ENCODE peak calls at places on chromosomes 6 and 20, in six cellular contexts. T is left ventricle myocardium inferior, C is Peyer's patch, J is colonic mucosa, H is breast epithelium, M is hepatocyte. O is an unnamed sample. For H3K27me3, the result is how much of the 10 kb centered on the place peaks cover.

GRCh38 chr20:62701161-62702007 is 7.3 kb upstream of the NTSR1 start:
- DNase-seq in C (no peak), T (no peak), M (no peak), J (no peak), H (no peak), O (no peak)

GRCh38 chr20:57959589-57959988 is 249.8 kb upstream of the PMEPA1 start:
- DNase-seq in C (no peak), J (no peak), H (no peak), T (no peak), M (no peak), O (no peak)

GRCh38 chr20:64107736-64108457 is 532 bp upstream of the NPBWR2 start:
- DNase-seq in T (peak), J (no peak), H (no peak), M (no peak), C (no peak), O (peak)

GRCh38 chr6:41642960-41643898 is 5.0 kb downstream of the MDFI start:
- DNase-seq in M (no peak), J (no peak), H (no peak), C (peak), T (no peak), O (no peak)

GRCh38 chr20:8305449-8305978 is 173.4 kb downstream of the PLCB1 start:
- DNase-seq in M (peak), J (peak), H (no peak), T (peak), C (peak), O (peak)

GRCh38 chr6:75196051-75196743 is 9.7 kb downstream of the COL12A1 start:
- DNase-seq in J (no peak), H (no peak), T (no peak), M (no peak), C (no peak), O (no peak)

GRCh38 chr6:43076093-43076927 is at the start of gene PTK7:
- DNase-seq in J (peak), M (peak), C (peak), T (peak), H (peak), O (peak)

GRCh38 chr20:2610941-2611720 is 41.3 kb upstream of the NOP56 start:
- DNase-seq in C (no peak), H (no peak), M (no peak), J (no peak), T (no peak), O (no peak)

GRCh38 chr6:27582928-27583725 is 110.2 kb upstream of the ZNF184 start:
- DNase-seq in H (no peak), J (peak), C (no peak), T (no peak), M (peak), O (peak)

GRCh38 chr6:163415620-163416379 is 1.3 kb downstream of the QKI start:
- DNase-seq in C (no peak), T (peak), J (no peak), M (peak), H (no peak), O (no peak)

GRCh38 chr6:6474170-6474920 is 114.2 kb upstream of the LY86 start:
- DNase-seq in J (no peak), T (peak), H (no peak), M (no peak), C (no peak), O (no peak)

GRCh38 chr20:32779500-32780215 is 17.5 kb downstream of the DNMT3B start:
- DNase-seq in C (no peak), M (no peak), J (no peak), T (no peak), H (no peak), O (peak)

GRCh38 chr6:137870744-137871247 is 3.7 kb downstream of the TNFAIP3 start:
- DNase-seq in M (no peak), H (no peak), J (no peak), C (no peak), T (no peak), O (no peak)

GRCh38 chr6:73248192-73248898 is 14.7 kb downstream of the KHDC1 start:
- DNase-seq in J (no peak), T (no peak), H (no peak), M (no peak), C (no peak), O (no peak)

GRCh38 chr6:159110013-159110412 is 59.2 kb upstream of the FNDC1 start:
- DNase-seq in J (no peak), M (peak), H (no peak), C (no peak), T (no peak), O (no peak)

GRCh38 chr6:21522773-21523490 is 70.6 kb upstream of the SOX4 start:
- DNase-seq in C (no peak), H (no peak), M (no peak), J (no peak), T (no peak), O (peak)

GRCh38 chr6:95819461-95819860 is 196.3 kb upstream of the FUT9 start:
- DNase-seq in C (no peak), M (no peak), T (no peak), H (no peak), J (no peak), O (no peak)

GRCh38 chr20:53582574-53583351 is 10.9 kb downstream of the ZNF217 start:
- DNase-seq in H (no peak), T (no peak), M (peak), C (no peak), J (no peak), O (peak)

GRCh38 chr6:123116370-123116769 is 120.3 kb downstream of the CLVS2 start:
- DNase-seq in J (no peak), H (no peak), M (no peak), C (no peak), T (no peak), O (no peak)

GRCh38 chr20:18639501-18639979 is 51.7 kb downstream of the DTD1 start:
- DNase-seq in H (no peak), J (no peak), T (no peak), C (no peak), M (no peak), O (no peak)

GRCh38 chr6:21436625-21437024 is 156.9 kb upstream of the SOX4 start:
- DNase-seq in J (no peak), H (no peak), M (no peak), T (no peak), C (no peak), O (no peak)

GRCh38 chr20:19626896-19627295 is 131.2 kb upstream of the RIN2 start:
- DNase-seq in C (no peak), J (no peak), H (no peak), M (no peak), T (no peak), O (no peak)

GRCh38 chr6:43972179-43972914 is 154.9 kb downstream of the MRPL14 start:
- DNase-seq in T (no peak), C (peak), M (no peak), J (no peak), H (no peak), O (no peak)

GRCh38 chr20:48301189-48301588 is 515.9 kb upstream of the SULF2 start:
- DNase-seq in J (no peak), C (no peak), T (no peak), M (peak), H (no peak), O (peak)

GRCh38 chr20:47217482-47218446 is 138.7 kb downstream of the ZMYND8 start:
- DNase-seq in M (no peak), C (no peak), T (no peak), J (no peak), H (no peak), O (no peak)

GRCh38 chr6:24933868-24934401 is 1.8 kb downstream of the RIPOR2 start:
- DNase-seq in T (no peak), M (peak), C (no peak), H (no peak), J (peak), O (peak)

GRCh38 chr6:31402324-31403282 is 792 bp upstream of the MICA start:
- DNase-seq in H (peak), J (peak), T (no peak), C (peak), M (peak), O (peak)

GRCh38 chr20:3751664-3752385 is 15.7 kb downstream of the ADISSP start:
- DNase-seq in C (peak), J (peak), M (peak), T (peak), H (no peak), O (no peak)

GRCh38 chr6:56938634-56939294 is 16.1 kb upstream of the BEND6 start:
- DNase-seq in H (no peak), C (no peak), T (no peak), M (peak), J (no peak), O (no peak)

GRCh38 chr6:34052918-34053608 is 92.8 kb downstream of the GRM4 start:
- DNase-seq in T (no peak), M (no peak), J (no peak), H (no peak), C (no peak), O (no peak)

GRCh38 chr6:170533792-170534191 is 19.3 kb downstream of the PSMB1 start:
- DNase-seq in M (no peak), C (no peak), T (no peak), J (no peak), H (no peak), O (no peak)

GRCh38 chr6:166419268-166419667 is 36.5 kb upstream of the MPC1 start:
- DNase-seq in M (no peak), C (no peak), H (no peak), J (no peak), T (no peak), O (no peak)

GRCh38 chr6:108116781-108117426 is 42.4 kb upstream of the OSTM1 start:
- DNase-seq in T (no peak), M (no peak), J (no peak), C (no peak), H (no peak), O (no peak)
- H3K27me3 ChIP-seq in T (half or more), M (half or more), J (half or more), C (under half), H (under half), O (under half)

GRCh38 chr6:2556761-2557160 is 194.0 kb downstream of the MYLK4 start:
- DNase-seq in C (no peak), J (no peak), H (no peak), T (no peak), M (no peak), O (no peak)
- TF ChIP-seq CTCF in C (no peak), J (no peak), H (no peak), T (no peak), M (no peak), O (no peak)

GRCh38 chr6:32623693-32624092 is 13.5 kb upstream of the HLA-DQA1 start:
- DNase-seq in C (no peak), H (no peak), M (no peak), T (no peak), J (no peak), O (no peak)
- H3K4me3 ChIP-seq in C (no peak), H (no peak), M (no peak), T (no peak), J (no peak), O (no peak)

DNA sequence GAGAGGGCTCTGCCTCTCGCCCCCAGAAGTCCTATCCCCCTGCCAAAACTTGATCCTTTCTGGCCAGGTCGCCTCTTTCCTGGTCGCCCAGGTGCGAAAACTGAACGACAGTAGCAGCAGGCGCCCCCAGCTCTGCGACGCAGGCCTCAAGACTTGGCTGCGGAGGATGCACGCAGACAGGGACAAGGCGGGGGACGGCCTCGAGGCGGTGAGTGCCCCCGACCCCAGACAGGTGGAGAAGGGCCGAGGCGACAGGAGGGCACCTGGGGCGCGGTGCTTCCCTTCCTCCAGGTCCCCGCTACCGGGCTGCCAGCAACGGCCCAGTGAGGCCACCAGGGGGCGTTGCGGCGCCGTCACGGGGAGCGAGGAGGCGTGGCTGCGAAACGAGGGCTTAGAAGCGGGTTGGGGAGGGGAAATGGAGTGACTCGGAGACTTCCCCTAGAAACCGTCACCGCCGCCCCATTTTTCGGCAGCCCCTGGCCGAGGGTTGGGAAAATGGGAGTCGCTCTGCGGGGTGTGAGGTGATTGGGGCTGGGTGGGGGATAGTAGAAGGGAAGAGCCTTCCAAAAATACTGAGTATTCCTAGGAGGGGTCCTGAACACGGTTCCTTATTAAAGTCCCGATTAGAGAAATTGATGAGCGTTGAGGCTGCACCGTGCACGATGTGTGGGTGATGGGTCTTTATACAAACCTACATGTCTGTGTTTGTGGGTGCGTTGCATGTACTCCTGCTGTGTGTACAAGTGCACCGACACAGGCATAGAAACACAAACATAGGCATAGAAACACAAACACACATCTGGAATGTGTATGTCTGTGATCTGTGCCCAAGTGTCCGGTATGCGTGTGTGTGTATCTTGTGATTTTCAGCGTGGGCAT is 44.6 kb downstream of the ARHGAP40 start:
- DNase-seq in T (peak), H (peak), M (peak), C (peak), J (peak), O (peak)
- H3K27me3 ChIP-seq in T (half or more), H (under half), M (under half), C (under half), J (under half), O (under half)

GRCh38 chr6:134098276-134098675 is 45.9 kb upstream of the SLC2A12 start:
- DNase-seq in C (no peak), T (no peak), M (no peak), H (no peak), J (no peak), O (no peak)

GRCh38 chr6:134093007-134093573 is 40.7 kb upstream of the SLC2A12 start:
- DNase-seq in J (no peak), M (no peak), H (no peak), C (no peak), T (no peak), O (no peak)

GRCh38 chr6:134094436-134094835 is 42.0 kb upstream of the SLC2A12 start:
- DNase-seq in T (no peak), M (no peak), C (no peak), H (no peak), J (no peak), O (no peak)

GRCh38 chr6:134099770-134100169 is 47.3 kb upstream of the SLC2A12 start:
- DNase-seq in H (no peak), C (no peak), M (no peak), J (no peak), T (no peak), O (no peak)

GRCh38 chr6:134097114-134097707 is 44.8 kb upstream of the SLC2A12 start:
- DNase-seq in M (peak), T (no peak), C (no peak), J (peak), H (no peak), O (peak)
- TF ChIP-seq CTCF in M (peak), T (peak), C (peak), J (peak), H (peak), O (peak)

GRCh38 chr6:161890959-161891358 is 617.1 kb upstream of the AGPAT4 start:
- DNase-seq in T (no peak), J (no peak), C (no peak), M (peak), H (no peak), O (no peak)
- H3K4me3 ChIP-seq in T (peak), J (no peak), C (no peak), M (no peak), H (peak), O (no peak)

DNA sequence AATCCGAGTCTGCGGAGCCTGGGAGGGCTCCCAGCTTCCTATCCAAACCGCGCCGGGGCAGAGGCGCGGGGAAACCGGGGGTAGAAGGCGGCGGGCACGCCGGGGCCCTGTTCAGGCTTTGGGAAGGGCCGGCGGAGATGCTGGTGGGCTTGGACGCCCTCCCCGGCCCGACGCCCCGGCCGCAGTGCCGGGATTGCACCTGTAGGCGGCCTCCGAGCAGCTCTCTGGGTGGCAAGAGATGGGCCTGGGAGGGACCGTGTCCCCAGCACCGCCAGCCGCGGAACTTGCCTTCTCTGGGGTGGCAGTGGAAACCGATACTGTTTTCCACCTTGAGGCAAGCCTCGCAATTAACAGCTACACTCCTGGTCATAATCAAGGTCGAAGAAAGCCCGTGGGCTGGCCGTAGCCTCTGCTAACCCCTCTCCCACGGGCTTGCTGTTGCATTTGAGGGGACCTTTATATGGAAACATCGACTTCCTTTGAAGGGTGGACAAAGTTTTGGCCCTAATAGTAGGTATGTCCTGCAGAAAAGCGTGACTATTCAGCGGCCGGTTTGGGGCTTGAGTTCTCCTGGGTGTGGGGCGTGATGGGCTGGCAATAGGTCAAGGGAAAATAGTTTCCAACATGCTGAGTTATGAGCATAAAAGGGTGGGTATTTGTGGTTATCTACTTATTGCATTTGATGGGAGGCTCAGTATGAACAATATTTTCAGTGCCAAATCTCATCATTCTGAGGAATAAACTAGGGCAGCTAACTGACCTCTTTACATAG is 1.1 kb upstream of the JAG1 start:
- DNase-seq in J (peak), T (peak), H (peak), M (peak), C (peak), O (peak)
- H3K27me3 ChIP-seq in J (under half), T (under half), H (under half), M (under half), C (under half), O (under half)

O was measured in Caco-2.